ENCODE peak calls at places on chromosomes 4 and X, in ten cellular contexts. S is cerebellar cortex; B is A549; Y is activated T-helper 1 cell treated with anti-CD3 and anti-CD28 coated beads, Interleukin-12 subunit alpha, Interleukin-12 subunit beta, Interleukin-2, Interleukin-4 antibody, amounts not matched to agents 30 ng/mL and 10 ng/mL and 1 ng/mL, durations not matched to agents 14 hours and 24 hours and 36 hours; K is posterior cingulate gyrus; Q is CD4-positive, alpha-beta memory T cell; W is iris pigment epithelial cell; R is Caki2; U is T-helper 1 cell; M is RWPE1. G is an unnamed sample.

GRCh38 chr4:152690706-152691651 is 11.2 kb upstream of the TMEM154 start:
- DNase-seq in W (peak; percentile 38), R (no peak), Y (no peak), K (no peak), M (no peak), Q (no peak), S (no peak), U (no peak), B (no peak), G (no peak)

GRCh38 chr4:55409468-55410171 is 13.9 kb downstream of the TMEM165 start:
- DNase-seq in S (peak; percentile 34), K (no peak), B (no peak), Q (no peak), Y (no peak), M (no peak), U (no peak), W (peak; percentile 18), R (no peak), G (no peak)

GRCh38 chrX:68694429-68695205 is 47.2 kb downstream of the STARD8 start:
- DNase-seq in Q (no peak), W (no peak), M (no peak), Y (no peak), B (no peak), U (no peak), K (no peak), S (no peak), R (no peak), G (no peak)

GRCh38 chr4:143389543-143390195 is 53.0 kb downstream of the GAB1 start:
- DNase-seq in S (no peak), W (peak; percentile 76), B (no peak), U (no peak), Y (no peak), R (no peak), Q (no peak), K (no peak), M (peak; percentile 26), G (peak; percentile 40)

GRCh38 chrX:7889680-7890079 is 37.5 kb downstream of the PNPLA4 start:
- DNase-seq in Y (no peak), Q (no peak), S (no peak), W (peak; percentile 46), K (no peak), B (no peak), M (peak; percentile 0), R (no peak), U (no peak), G (peak; percentile 35)

GRCh38 chrX:150547511-150548115 is 20.8 kb upstream of the MTM1 start:
- DNase-seq in W (peak; percentile 56), S (peak; percentile 43), U (no peak), B (peak; percentile 48), K (peak; percentile 66), R (peak; percentile 37), Y (no peak), M (no peak), Q (no peak), G (no peak)

GRCh38 chr4:176671532-176671931 is 121.2 kb downstream of the VEGFC start:
- DNase-seq in Y (no peak), W (peak; percentile 12), B (no peak), Q (no peak), M (no peak), K (no peak), U (no peak), S (no peak), R (no peak), G (no peak)

GRCh38 chr4:102825261-102826071 is 1.9 kb downstream of the UBE2D3 start:
- DNase-seq in U (peak; percentile 55), K (peak; percentile 9), Q (peak; percentile 34), W (peak; percentile 70), B (peak; percentile 63), S (peak; percentile 80), R (peak; percentile 57), M (peak; percentile 37), Y (peak; percentile 17), G (peak; percentile 62)

GRCh38 chr4:39348371-39349265 is 17.5 kb downstream of the RFC1 start:
- DNase-seq in M (peak; percentile 4), R (no peak), B (peak; percentile 33), K (no peak), U (no peak), S (no peak), W (peak; percentile 77), Y (no peak), Q (no peak), G (no peak)

GRCh38 chrX:149937881-149938426 is 337 bp downstream of the EOLA2 start:
- DNase-seq in M (no peak), Q (peak; percentile 8), S (peak; percentile 0), B (peak; percentile 4), R (no peak), U (peak; percentile 2), Y (peak; percentile 5), W (peak; percentile 15), K (peak; percentile 9), G (no peak)

GRCh38 chr4:152075253-152075928 is 314.6 kb upstream of the GATB start:
- DNase-seq in Y (no peak), U (no peak), M (no peak), W (no peak), K (no peak), Q (no peak), B (no peak), R (no peak), S (no peak), G (no peak)

GRCh38 chrX:18683027-18683426 is 11.1 kb upstream of the RS1 start:
- DNase-seq in S (no peak), K (no peak), U (no peak), B (no peak), R (no peak), Y (no peak), M (no peak), W (no peak), Q (no peak), G (no peak)

GRCh38 chr4:7485096-7485495 is 50.4 kb upstream of the PSAPL1 start:
- DNase-seq in Q (no peak), B (no peak), W (no peak), R (no peak), U (no peak), S (no peak), Y (no peak), K (no peak), M (no peak), G (no peak)

GRCh38 chrX:31931225-31931624 is 859.4 kb upstream of the FTHL17 start:
- DNase-seq in U (no peak), Y (no peak), K (no peak), R (peak; percentile 24), W (peak; percentile 75), Q (no peak), S (no peak), M (peak; percentile 51), B (no peak), G (peak; percentile 53)

GRCh38 chrX:47831788-47832187 is 4.9 kb upstream of the ZNF81 start:
- DNase-seq in U (peak; percentile 48), W (peak; percentile 20), Y (peak; percentile 30), S (peak; percentile 47), M (peak; percentile 40), B (peak; percentile 58), R (peak; percentile 27), K (peak; percentile 13), Q (peak; percentile 47), G (no peak)

GRCh38 chr4:70772929-70773555 is 51.3 kb downstream of the RUFY3 start:
- DNase-seq in M (no peak), S (no peak), Y (no peak), R (no peak), W (no peak), Q (no peak), B (no peak), K (no peak), U (no peak), G (no peak)

GRCh38 chrX:109601458-109601857 is 23.5 kb downstream of the KCNE5 start:
- DNase-seq in R (no peak), M (no peak), Y (no peak), S (no peak), U (no peak), K (no peak), W (no peak), B (no peak), Q (no peak), G (no peak)

GRCh38 chrX:46381630-46382029 is 163.6 kb downstream of the ZNF674 start:
- DNase-seq in U (peak; percentile 34), R (no peak), M (no peak), B (peak; percentile 48), Y (peak; percentile 0), S (no peak), Q (no peak), W (peak; percentile 31), K (no peak), G (no peak)

GRCh38 chr4:7539659-7540058 is 104.9 kb upstream of the PSAPL1 start:
- DNase-seq in M (peak; percentile 86), W (peak; percentile 9), R (peak; percentile 94), Y (peak; percentile 56), S (no peak), K (no peak), U (peak; percentile 71), Q (peak; percentile 63), B (peak; percentile 73), G (peak; percentile 9)

GRCh38 chr4:111960241-111960667 is 185.0 kb upstream of the FAM241A start:
- DNase-seq in K (no peak), U (no peak), Y (no peak), B (peak; percentile 29), R (peak; percentile 32), W (peak; percentile 16), M (no peak), Q (no peak), S (no peak), G (no peak)

GRCh38 chr4:23930750-23931488 is 41.1 kb upstream of the PPARGC1A start:
- DNase-seq in B (no peak), W (no peak), Y (no peak), R (peak; percentile 91), S (peak; percentile 37), M (no peak), K (peak; percentile 56), U (no peak), Q (no peak), G (no peak)

GRCh38 chr4:6095897-6096296 is 77.7 kb upstream of the C4orf50 start:
- DNase-seq in B (no peak), S (no peak), R (no peak), Q (no peak), Y (no peak), W (no peak), M (no peak), U (no peak), K (no peak), G (no peak)

GRCh38 chr4:85092536-85092935 is 126.0 kb upstream of the WDFY3 start:
- DNase-seq in U (no peak), B (no peak), R (no peak), S (no peak), Y (no peak), W (no peak), Q (no peak), M (no peak), K (no peak), G (no peak)

GRCh38 chr4:151376540-151376939 is 32.4 kb upstream of the FHIP1A start:
- DNase-seq in M (no peak), S (no peak), K (no peak), W (no peak), R (no peak), B (no peak), Q (no peak), Y (no peak), U (no peak), G (no peak)

GRCh38 chr4:60794372-60794771 is 405.8 kb upstream of the ADGRL3 start:
- DNase-seq in M (no peak), Y (no peak), Q (no peak), U (no peak), B (no peak), R (no peak), S (no peak), W (no peak), K (no peak), G (no peak)

GRCh38 chr4:37431417-37431743 is 186.8 kb downstream of the NWD2 start:
- DNase-seq in W (no peak), K (no peak), R (peak; percentile 46), B (peak; percentile 14), S (no peak), Q (no peak), M (no peak), Y (no peak), U (no peak), G (no peak)

GRCh38 chrX:139680356-139680755 is 27.6 kb downstream of the MCF2 start:
- DNase-seq in W (no peak), R (no peak), B (no peak), K (no peak), Y (no peak), S (no peak), Q (no peak), M (no peak), U (no peak), G (peak; percentile 28)

GRCh38 chrX:136659174-136659573 is 11.2 kb downstream of the CD40LG start:
- DNase-seq in Q (no peak), W (no peak), R (no peak), M (no peak), U (no peak), Y (no peak), S (no peak), K (no peak), B (no peak), G (no peak)

G was measured in foreskin keratinocyte.